ENCODE peak calls at places on chromosomes 11 and 22, in four cellular contexts. F, K, J and H are unnamed samples.

GRCh38 chr11:32830413-32830738 is 649 bp downstream of the PRRG4 start:
- DNase-seq in F (no peak), K (no peak), J (peak), H (no peak)

GRCh38 chr11:44005076-44005800 is 42.5 kb upstream of the ACCSL start:
- DNase-seq in F (no peak), K (peak), J (no peak), H (no peak)

GRCh38 chr11:64239662-64240466 is 1.0 kb upstream of the FKBP2 start:
- DNase-seq in F (no peak), K (no peak), J (no peak), H (peak)

GRCh38 chr22:46592390-46592872 is 27.8 kb upstream of the GRAMD4 start:
- DNase-seq in F (no peak), K (peak), J (no peak), H (no peak)

GRCh38 chr11:2482745-2483144 is 37.9 kb downstream of the KCNQ1 start:
- DNase-seq in F (no peak), K (no peak), J (no peak), H (no peak)

GRCh38 chr11:7437706-7438105 is 47.6 kb upstream of the OLFML1 start:
- DNase-seq in F (no peak), K (no peak), J (no peak), H (no peak)

GRCh38 chr11:64086263-64086938 is 50.7 kb downstream of the FLRT1 start:
- DNase-seq in F (no peak), K (peak), J (peak), H (no peak)

GRCh38 chr11:13337986-13338436 is 60.4 kb downstream of the BMAL1 start:
- DNase-seq in F (no peak), K (no peak), J (peak), H (no peak)

GRCh38 chr11:65183201-65183891 is 1.6 kb downstream of the CAPN1 start:
- DNase-seq in F (no peak), K (no peak), J (no peak), H (no peak)

GRCh38 chr11:1160231-1161101 is 2.7 kb downstream of the MUC5AC start:
- DNase-seq in F (no peak), K (no peak), J (no peak), H (no peak)

GRCh38 chr11:22458141-22458540 is 120.0 kb downstream of the SLC17A6 start:
- DNase-seq in F (no peak), K (no peak), J (no peak), H (no peak)
- TF ChIP-seq EP300 in F (no peak), K (no peak), J (no peak), H (no peak)

GRCh38 chr11:46942172-46942571 is 5.6 kb downstream of the CSTPP1 start:
- DNase-seq in F (no peak), K (no peak), J (no peak), H (no peak)
- TF ChIP-seq EP300 in F (no peak), K (no peak), J (no peak), H (no peak)

GRCh38 chr11:89136606-89137005 is 41.1 kb upstream of the TYR start:
- DNase-seq in F (no peak), K (no peak), J (no peak), H (no peak)
- TF ChIP-seq EP300 in F (no peak), K (no peak), J (no peak), H (no peak)

GRCh38 chr22:37739000-37739399 is 42.2 kb downstream of the TRIOBP start:
- DNase-seq in F (no peak), K (peak), J (no peak), H (no peak)
- TF ChIP-seq EP300 in F (no peak), K (no peak), J (no peak), H (no peak)

GRCh38 chr22:47779474-47779873 is 1017.0 kb downstream of the TBC1D22A start:
- DNase-seq in F (no peak), K (no peak), J (no peak), H (no peak)
- TF ChIP-seq EP300 in F (no peak), K (no peak), J (no peak), H (no peak)

DNA sequence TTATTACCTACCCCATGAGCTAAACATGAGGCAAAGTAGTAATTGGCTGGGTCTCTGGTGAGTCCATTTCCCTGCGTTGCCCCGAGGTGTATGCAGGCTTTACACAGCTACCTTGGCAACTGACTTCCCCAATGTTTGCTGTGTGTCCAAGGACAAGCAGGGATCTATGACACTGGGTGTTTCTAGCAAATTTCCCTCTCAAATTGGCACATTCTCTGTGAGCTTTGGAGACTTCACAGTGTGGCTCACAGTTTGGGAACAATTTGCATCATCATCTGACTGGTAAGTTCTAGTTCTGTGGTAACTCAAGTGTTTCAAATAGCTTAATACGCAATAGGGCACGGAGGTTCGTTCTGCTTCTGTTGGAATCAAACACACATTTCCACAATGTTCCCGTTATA is 12.5 kb downstream of the NNMT start:
- DNase-seq in F (no peak), K (no peak), J (no peak), H (no peak)
- TF ChIP-seq EP300 in F (no peak), K (no peak), J (no peak), H (no peak)